ENCODE peak calls at places on chromosomes 5 and 9, in eight cellular contexts. A is DMS53; S is lower leg skin; J is NCI-H1092 treated with DMSO at 0.1 percent for 48 hours; B is CD8-positive, alpha-beta memory T cell; M is PC-3; Q is stimulated activated CD8-positive, alpha-beta memory T cell treated with anti-CD3 and anti-CD28 coated beads, Interleukin-2, amount 100 ng/mL, for 1 hour; O is NCI-H2081. R is an unnamed sample.

GRCh38 chr5:157912621-157913325 is 53.8 kb upstream of the CLINT1 start:
- DNase-seq in A (peak), S (no peak), J (peak), B (no peak), M (peak), Q (no peak), O (peak), R (no peak)

GRCh38 chr9:116395409-116396037 is 241.9 kb downstream of the PAPPA start:
- DNase-seq in A (no peak), S (no peak), J (no peak), B (no peak), M (no peak), Q (no peak), O (no peak), R (no peak)

GRCh38 chr9:2859776-2860379 is 16.0 kb upstream of the PUM3 start:
- DNase-seq in A (peak), S (no peak), J (peak), B (no peak), M (peak), Q (no peak), O (peak), R (no peak)

GRCh38 chr5:146447734-146448380 is 724 bp downstream of the TCERG1 start:
- DNase-seq in A (peak), S (no peak), J (peak), B (no peak), M (peak), Q (no peak), O (peak), R (no peak)

GRCh38 chr5:103035701-103036100 is 84.2 kb downstream of the GIN1 start:
- DNase-seq in A (no peak), S (no peak), J (no peak), B (no peak), M (no peak), Q (no peak), O (no peak), R (no peak)

GRCh38 chr9:20208951-20209350 is 413.3 kb downstream of the MLLT3 start:
- DNase-seq in A (no peak), S (no peak), J (no peak), B (no peak), M (no peak), Q (no peak), O (no peak), R (no peak)

GRCh38 chr5:95644351-95645042 is 2.1 kb upstream of the RFESD start:
- DNase-seq in A (peak), S (no peak), J (peak), B (peak), M (peak), Q (no peak), O (peak), R (no peak)

GRCh38 chr5:163565931-163566608 is 60.7 kb downstream of the MAT2B start:
- DNase-seq in A (peak), S (no peak), J (peak), B (peak), M (peak), Q (no peak), O (peak), R (no peak)

GRCh38 chr5:8857051-8857450 is 688.8 kb downstream of the SEMA5A start:
- DNase-seq in A (no peak), S (no peak), J (no peak), B (no peak), M (no peak), Q (no peak), O (no peak), R (no peak)

GRCh38 chr5:54845567-54845941 is 139.8 kb downstream of the ESM1 start:
- DNase-seq in A (no peak), S (no peak), J (no peak), B (no peak), M (peak), Q (no peak), O (no peak), R (no peak)

GRCh38 chr9:135773677-135774238 is 71.8 kb downstream of the KCNT1 start:
- DNase-seq in A (no peak), S (no peak), J (no peak), B (no peak), M (no peak), Q (no peak), O (no peak), R (no peak)

GRCh38 chr5:149552761-149553160 is 1.5 kb upstream of the CSNK1A1 start:
- DNase-seq in A (no peak), S (no peak), J (no peak), B (no peak), M (no peak), Q (no peak), O (no peak), R (no peak)

GRCh38 chr5:108748354-108749129 is 845 bp downstream of the FER start:
- DNase-seq in A (peak), S (peak), J (peak), B (peak), M (peak), Q (peak), O (peak), R (peak)

GRCh38 chr9:107807183-107807582 is 317.6 kb upstream of the KLF4 start:
- DNase-seq in A (peak), S (no peak), J (no peak), B (no peak), M (peak), Q (no peak), O (no peak), R (no peak)

GRCh38 chr9:32955655-32956478 is 45.6 kb downstream of the APTX start:
- DNase-seq in A (no peak), S (no peak), J (no peak), B (no peak), M (no peak), Q (no peak), O (no peak), R (no peak)

GRCh38 chr5:180494510-180495181 is 467 bp downstream of the CNOT6 start:
- DNase-seq in A (peak), S (peak), J (peak), B (peak), M (no peak), Q (no peak), O (peak), R (peak)

GRCh38 chr9:72149231-72149975 is at the start of gene GDA:
- DNase-seq in A (peak), S (no peak), J (no peak), B (no peak), M (no peak), Q (no peak), O (peak), R (no peak)

R was measured in central memory CD8-positive, alpha-beta T cell.